ENCODE peak calls at places on chromosomes 5 and 9, in five cellular contexts. O is stomach, Y is A549, V is breast epithelium, W is adrenal gland. X is an unnamed sample.
A peak's percentile ranks its signal among the peaks of the same experiment; 100 is the strongest.

GRCh38 chr5:51829226-51829625 is 446.0 kb downstream of the ISL1 start:
- DNase-seq in O (no peak), V (no peak), W (no peak), Y (no peak), X (no peak)

GRCh38 chr9:589723-590122 is 251.8 kb upstream of the DMRT1 start:
- DNase-seq in V (no peak), Y (no peak), W (no peak), O (no peak), X (no peak)

GRCh38 chr5:149857499-149857898 is 87.1 kb downstream of the PDE6A start:
- DNase-seq in V (peak; percentile 88), O (peak; percentile 79), W (peak; percentile 96), Y (no peak), X (peak; percentile 75)

GRCh38 chr5:16456103-16456832 is 9.3 kb downstream of the ZNF622 start:
- DNase-seq in V (no peak), W (peak; percentile 22), O (no peak), Y (peak; percentile 40), X (peak; percentile 62)

GRCh38 chr9:35357826-35358225 is 132.1 kb upstream of the RUSC2 start:
- DNase-seq in V (no peak), Y (no peak), W (no peak), O (no peak), X (no peak)

GRCh38 chr5:88884435-88884877 is 1.5 kb upstream of the MEF2C start:
- DNase-seq in Y (no peak), W (no peak), V (no peak), O (no peak), X (no peak)

GRCh38 chr5:170006016-170006415 is 25.7 kb upstream of the INSYN2B start:
- DNase-seq in O (no peak), V (no peak), W (no peak), Y (no peak), X (no peak)

GRCh38 chr9:6461619-6462018 is 48.6 kb downstream of the UHRF2 start:
- DNase-seq in W (no peak), Y (no peak), V (no peak), O (no peak), X (no peak)

GRCh38 chr9:13410566-13411031 is 131.1 kb upstream of the MPDZ start:
- DNase-seq in Y (no peak), V (no peak), W (no peak), O (no peak), X (no peak)

GRCh38 chr5:146521403-146522106 is 5.6 kb upstream of the GPR151 start:
- DNase-seq in V (no peak), Y (no peak), O (no peak), W (no peak), X (no peak)

GRCh38 chr9:69748304-69748703 is 11.5 kb downstream of the PTAR1 start:
- DNase-seq in W (no peak), V (no peak), Y (no peak), O (no peak), X (no peak)

GRCh38 chr9:123609844-123610243 is 253.8 kb downstream of the CRB2 start:
- DNase-seq in Y (no peak), O (no peak), W (no peak), V (no peak), X (no peak)

GRCh38 chr9:77977210-77977611 is 54.4 kb downstream of the GNAQ start:
- DNase-seq in Y (peak; percentile 16), V (no peak), O (peak; percentile 66), W (peak; percentile 49), X (peak; percentile 77)

GRCh38 chr9:77707696-77708095 is 59.6 kb upstream of the GNA14 start:
- DNase-seq in Y (peak; percentile 47), O (peak; percentile 40), V (no peak), W (no peak), X (peak; percentile 44)

GRCh38 chr5:138677782-138678181 is 75.4 kb upstream of the CTNNA1 start:
- DNase-seq in O (no peak), Y (no peak), V (no peak), W (no peak), X (no peak)

GRCh38 chr5:166074839-166075481 is 2216.5 kb upstream of the WWC1 start:
- DNase-seq in Y (no peak), W (no peak), O (no peak), V (no peak), X (no peak)

GRCh38 chr9:104743377-104743985 is 4.0 kb upstream of the NIPSNAP3A start:
- DNase-seq in O (no peak), W (no peak), V (no peak), Y (peak; percentile 41), X (no peak)

GRCh38 chr5:140329739-140330481 is 16.5 kb downstream of the HBEGF start:
- DNase-seq in W (no peak), V (no peak), O (no peak), Y (no peak), X (no peak)

GRCh38 chr5:109709225-109709624 is 19.5 kb downstream of the MAN2A1 start:
- DNase-seq in V (no peak), Y (no peak), O (no peak), W (no peak), X (no peak)

GRCh38 chr5:82384025-82384750 is 106.0 kb upstream of the RPS23 start:
- DNase-seq in Y (no peak), O (no peak), V (no peak), W (no peak), X (no peak)

GRCh38 chr5:156256644-156257043 is 70.3 kb upstream of the SGCD start:
- DNase-seq in W (no peak), O (no peak), V (no peak), Y (no peak), X (no peak)

GRCh38 chr9:131630206-131630831 is 85.0 kb downstream of the PRRT1B start:
- DNase-seq in V (no peak), Y (no peak), W (no peak), O (no peak), X (no peak)

GRCh38 chr5:125551246-125551645 is 804.8 kb upstream of the ZNF608 start:
- DNase-seq in Y (no peak), O (no peak), V (no peak), W (no peak), X (no peak)

GRCh38 chr5:143955140-143955539 is 143.2 kb downstream of the HMHB1 start:
- DNase-seq in W (no peak), Y (no peak), V (no peak), O (no peak), X (peak; percentile 7)

DNA sequence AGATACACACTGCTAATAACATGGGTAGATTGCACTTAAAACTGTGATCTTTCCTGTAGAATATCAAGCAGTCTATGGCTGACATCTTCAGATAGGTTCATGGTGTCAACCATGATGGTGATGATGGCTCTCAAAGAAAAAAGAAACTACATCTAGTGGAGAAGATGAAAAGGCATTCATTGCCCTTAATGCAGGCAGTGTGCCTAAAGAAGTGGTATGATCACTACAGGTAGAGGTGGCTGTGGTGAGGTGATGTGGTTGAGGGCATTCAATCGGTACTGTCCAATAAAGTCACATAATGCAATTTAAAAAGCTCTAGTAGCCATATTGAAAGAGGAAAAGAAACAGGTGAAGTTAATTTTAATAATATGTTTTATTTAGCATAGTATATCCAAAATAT is 3.1 kb upstream of the IFNB1 start:
- DNase-seq in W (no peak), O (no peak), Y (no peak), V (no peak), X (no peak)
- H3K27ac ChIP-seq in W (no peak overlapping the region), O (no peak overlapping the region), Y (no peak overlapping the region), V (no peak overlapping the region), X (no peak overlapping the region)

GRCh38 chr5:177497011-177497296 is 450 bp downstream of the PDLIM7 start:
- DNase-seq in V (no peak), Y (no peak), O (no peak), W (no peak), X (no peak)

GRCh38 chr5:177496111-177497010 is 1.0 kb downstream of the PDLIM7 start:
- DNase-seq in V (no peak), Y (peak; percentile 93), W (peak; percentile 60), O (peak; percentile 51), X (peak; percentile 59)

GRCh38 chr5:177494356-177495195 is 2.8 kb downstream of the PDLIM7 start:
- DNase-seq in Y (peak; percentile 70), V (no peak), O (peak; percentile 47), W (peak; percentile 60), X (peak; percentile 33)

GRCh38 chr5:177493795-177494355 is 3.5 kb downstream of the PDLIM7 start:
- DNase-seq in O (no peak), V (no peak), Y (no peak), W (no peak), X (no peak)

DNA sequence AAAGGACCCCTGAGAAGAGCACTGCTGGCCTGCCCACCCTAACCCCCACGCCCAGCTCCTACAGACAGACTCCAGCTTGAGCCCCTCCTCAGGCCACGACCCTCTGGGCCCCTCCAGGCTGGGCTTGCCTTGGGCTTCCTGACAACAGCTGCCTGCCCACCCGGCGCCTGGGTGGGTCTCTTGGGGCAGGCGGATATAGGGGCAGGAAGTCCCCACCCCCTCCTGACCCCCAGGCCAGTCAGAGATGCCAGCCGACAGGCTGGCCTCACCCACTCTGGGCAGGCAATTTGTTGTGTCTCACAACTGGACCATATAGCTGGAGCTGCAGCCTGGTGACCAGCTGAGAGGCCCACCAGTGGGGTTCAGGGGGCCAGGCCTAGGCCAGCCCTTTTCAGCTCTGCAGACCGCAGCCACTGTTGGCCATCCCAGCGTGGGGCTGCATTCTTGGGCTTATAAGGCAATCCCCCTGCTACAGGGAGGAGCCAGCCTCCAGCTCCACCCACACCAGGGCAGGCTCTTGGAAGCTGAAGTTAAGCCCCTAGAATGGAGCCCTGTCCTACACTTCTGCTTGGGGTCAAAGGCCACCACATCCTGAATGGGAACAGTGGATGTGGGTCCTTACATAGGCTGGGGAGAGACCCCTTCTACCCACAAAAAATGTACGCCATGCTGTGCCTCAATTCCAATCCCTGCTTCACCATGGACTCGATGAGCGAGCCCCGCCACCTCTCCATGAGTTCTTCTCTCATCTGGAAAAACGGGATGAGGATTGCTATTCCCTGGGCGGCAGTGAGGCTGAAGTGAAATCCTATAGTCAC is 2.0 kb downstream of the PDLIM7 start:
- DNase-seq in V (no peak), W (no peak), Y (no peak), O (peak; percentile 42), X (no peak)
- TF ChIP-seq POLR2A in V (no peak), W (no peak), Y (no peak), O (no peak), X (no peak)

DNA sequence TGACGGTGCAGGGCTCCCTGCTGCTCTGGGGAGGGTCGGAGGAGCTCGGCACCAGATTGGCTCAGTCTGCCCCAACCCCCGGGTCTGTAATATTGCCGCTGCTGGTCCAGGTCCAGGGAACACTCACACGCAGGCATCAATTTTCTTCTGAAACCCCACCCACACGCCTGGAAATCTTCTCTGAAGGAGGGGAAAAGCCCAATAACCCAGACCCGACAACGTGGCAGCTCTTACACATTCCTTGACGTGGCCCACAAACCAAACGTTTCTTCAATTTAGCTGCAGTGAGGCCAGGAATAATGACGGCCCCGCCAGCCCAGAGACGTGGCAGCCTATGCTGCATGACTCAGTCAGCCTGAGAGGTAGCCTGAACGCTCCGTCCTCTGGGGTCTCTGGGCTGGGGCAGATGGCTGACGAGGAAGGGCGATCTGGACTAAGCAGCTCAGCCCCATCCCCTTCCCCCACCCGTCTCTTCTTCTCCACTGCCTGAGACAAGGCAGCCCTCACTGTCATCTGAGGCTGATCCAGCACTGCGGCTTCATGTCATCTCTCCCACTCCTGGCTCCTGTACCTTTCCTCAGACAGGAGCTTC is 9.9 kb upstream of the SPARC start:
- DNase-seq in Y (no peak), W (peak; percentile 42), V (no peak), O (no peak), X (peak; percentile 39)
- H3K27ac ChIP-seq in Y (peak overlapping the region; percentile 44), W (peak overlapping the region; percentile 88), V (peak overlapping the region; percentile 82), O (peak overlapping the region; percentile 42), X (no peak overlapping the region)

DNA sequence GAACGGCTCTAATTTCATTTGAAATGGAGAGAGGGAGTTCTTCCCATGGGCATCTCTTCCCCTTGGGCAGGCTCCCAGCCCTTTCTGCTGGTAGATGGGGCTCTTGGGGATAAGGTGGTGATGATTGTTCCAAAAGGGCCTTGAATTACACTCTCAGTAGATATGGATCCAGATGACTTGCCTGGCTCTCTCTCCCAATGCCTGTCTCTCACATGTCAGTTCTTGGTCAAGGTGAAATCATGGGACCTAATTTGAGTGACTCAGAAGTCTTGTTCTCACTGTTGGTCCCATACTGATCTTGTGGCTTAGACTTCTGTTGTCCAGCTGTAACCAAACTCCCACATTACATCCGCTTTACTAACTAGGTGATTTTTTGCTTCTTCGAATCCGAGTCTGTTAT is 317.0 kb upstream of the RFX3 start:
- DNase-seq in Y (no peak), W (no peak), O (no peak), V (no peak), X (no peak)
- TF ChIP-seq POLR2A in Y (no peak), W (no peak), O (no peak), V (no peak), X (no peak)

X was measured in body of pancreas.